ENCODE peak calls at places on chromosomes 16 and 17, in four cellular contexts. W is naive thymus-derived CD8-positive, alpha-beta T cell; E is activated effector memory CD4-positive, alpha-beta T cell treated with anti-CD3 and anti-CD28 coated beads, Interleukin-2, amount 50 U/mL, for 16 hours; S is cardiac muscle cell. K is an unnamed sample.

GRCh38 chr16:19227643-19228042 is 57.9 kb upstream of the CLEC19A start:
- DNase-seq in W (no peak), E (no peak), S (no peak), K (no peak)

GRCh38 chr16:68790130-68790761 is 53.1 kb upstream of the TANGO6 start:
- DNase-seq in W (no peak), E (no peak), S (peak), K (peak)

GRCh38 chr16:11957591-11958395 is 7.2 kb upstream of the TNFRSF17 start:
- DNase-seq in W (no peak), E (no peak), S (no peak), K (peak)

GRCh38 chr17:81690066-81690465 is 6.3 kb downstream of the HGS start:
- DNase-seq in W (no peak), E (no peak), S (no peak), K (no peak)

GRCh38 chr16:87222335-87222734 is 94.9 kb downstream of the C16orf95 start:
- DNase-seq in W (no peak), E (no peak), S (no peak), K (no peak)

GRCh38 chr17:15920758-15921239 is 24.1 kb upstream of the ADORA2B start:
- DNase-seq in W (no peak), E (no peak), S (peak), K (peak)

GRCh38 chr17:7475764-7476422 is 3.5 kb downstream of the ZBTB4 start:
- DNase-seq in W (no peak), E (no peak), S (no peak), K (peak)

GRCh38 chr17:32496348-32497078 is 9.7 kb downstream of the CDK5R1 start:
- DNase-seq in W (no peak), E (no peak), S (peak), K (peak)

GRCh38 chr17:81052199-81052997 is 17.4 kb downstream of the BAIAP2 start:
- DNase-seq in W (no peak), E (no peak), S (no peak), K (no peak)

GRCh38 chr17:64411999-64412771 is 21.5 kb upstream of the PECAM1 start:
- DNase-seq in W (no peak), E (no peak), S (peak), K (peak)